ENCODE peak calls at places on chromosomes 11 and 22, in five cellular contexts. One of them, this sample, is unnamed.

GRCh38 chr22:37254206-37254866 is 10.3 kb upstream of the RAC2 start:
- DNase-seq in CD8-positive, alpha-beta T cell: no peak
- DNase-seq in HCT116: no peak
- DNase-seq in small intestine: no peak
- DNase-seq in effector memory CD4-positive, alpha-beta T cell: no peak
- DNase-seq in this sample: no peak

GRCh38 chr11:65505434-65506315 is 6.8 kb downstream of the MALAT1 start:
- DNase-seq in effector memory CD4-positive, alpha-beta T cell: no peak
- DNase-seq in HCT116: no peak
- DNase-seq in CD8-positive, alpha-beta T cell: no peak
- DNase-seq in small intestine: no peak
- DNase-seq in this sample: no peak

GRCh38 chr11:47356129-47356997 is 3.9 kb upstream of the MYBPC3 start:
- DNase-seq in CD8-positive, alpha-beta T cell: no peak
- DNase-seq in HCT116: no peak
- DNase-seq in effector memory CD4-positive, alpha-beta T cell: no peak
- DNase-seq in small intestine: no peak
- DNase-seq in this sample: no peak

GRCh38 chr22:31504282-31504681 is 7.9 kb downstream of the SFI1 start:
- DNase-seq in small intestine: no peak
- DNase-seq in effector memory CD4-positive, alpha-beta T cell: no peak
- DNase-seq in HCT116: no peak
- DNase-seq in CD8-positive, alpha-beta T cell: no peak
- DNase-seq in this sample: no peak

GRCh38 chr11:15551897-15552851 is 437.5 kb downstream of the INSC start:
- DNase-seq in HCT116: no peak
- DNase-seq in CD8-positive, alpha-beta T cell: no peak
- DNase-seq in small intestine: no peak
- DNase-seq in effector memory CD4-positive, alpha-beta T cell: no peak
- DNase-seq in this sample: peak; percentile 37

GRCh38 chr11:72229336-72229924 is 4.9 kb downstream of the INPPL1 start:
- DNase-seq in small intestine: no peak
- DNase-seq in effector memory CD4-positive, alpha-beta T cell: no peak
- DNase-seq in HCT116: no peak
- DNase-seq in CD8-positive, alpha-beta T cell: no peak
- DNase-seq in this sample: no peak

GRCh38 chr22:39253427-39254070 is 8.8 kb upstream of the PDGFB start:
- DNase-seq in effector memory CD4-positive, alpha-beta T cell: no peak
- DNase-seq in HCT116: peak; percentile 73
- DNase-seq in CD8-positive, alpha-beta T cell: no peak
- DNase-seq in small intestine: peak; percentile 63
- DNase-seq in this sample: no peak

GRCh38 chr11:32893091-32893946 is 708 bp downstream of the QSER1 start:
- DNase-seq in small intestine: peak; percentile 25
- DNase-seq in effector memory CD4-positive, alpha-beta T cell: peak; percentile 17
- DNase-seq in HCT116: no peak
- DNase-seq in CD8-positive, alpha-beta T cell: peak; percentile 21
- DNase-seq in this sample: no peak

GRCh38 chr11:57729479-57729878 is 11.8 kb upstream of the SELENOH start:
- DNase-seq in HCT116: no peak
- DNase-seq in effector memory CD4-positive, alpha-beta T cell: no peak
- DNase-seq in CD8-positive, alpha-beta T cell: no peak
- DNase-seq in small intestine: no peak
- DNase-seq in this sample: no peak

GRCh38 chr22:42820075-42820763 is 36.9 kb downstream of the ARFGAP3 start:
- DNase-seq in HCT116: no peak
- DNase-seq in CD8-positive, alpha-beta T cell: no peak
- DNase-seq in effector memory CD4-positive, alpha-beta T cell: no peak
- DNase-seq in small intestine: peak; percentile 16
- DNase-seq in this sample: no peak

GRCh38 chr11:17116121-17116520 is 38.7 kb upstream of the RPS13 start:
- DNase-seq in small intestine: no peak
- DNase-seq in effector memory CD4-positive, alpha-beta T cell: no peak
- DNase-seq in CD8-positive, alpha-beta T cell: no peak
- DNase-seq in HCT116: no peak
- DNase-seq in this sample: no peak

GRCh38 chr11:32433249-32434115 is 1.9 kb downstream of the WT1 start:
- DNase-seq in HCT116: no peak
- DNase-seq in effector memory CD4-positive, alpha-beta T cell: no peak
- DNase-seq in CD8-positive, alpha-beta T cell: no peak
- DNase-seq in small intestine: no peak
- DNase-seq in this sample: no peak

GRCh38 chr22:23038334-23038642 is 32.0 kb upstream of the GNAZ start:
- DNase-seq in CD8-positive, alpha-beta T cell: no peak
- DNase-seq in HCT116: no peak
- DNase-seq in effector memory CD4-positive, alpha-beta T cell: no peak
- DNase-seq in small intestine: no peak
- DNase-seq in this sample: no peak

GRCh38 chr11:75654314-75654713 is 14.5 kb downstream of the MAP6 start:
- DNase-seq in small intestine: no peak
- DNase-seq in HCT116: no peak
- DNase-seq in effector memory CD4-positive, alpha-beta T cell: no peak
- DNase-seq in CD8-positive, alpha-beta T cell: no peak
- DNase-seq in this sample: no peak

GRCh38 chr22:34847072-34847471 is 218.9 kb upstream of the ISX start:
- DNase-seq in HCT116: no peak
- DNase-seq in CD8-positive, alpha-beta T cell: no peak
- DNase-seq in effector memory CD4-positive, alpha-beta T cell: no peak
- DNase-seq in small intestine: no peak
- DNase-seq in this sample: no peak

GRCh38 chr22:48448821-48449220 is 1378.9 kb downstream of the BRD1 start:
- DNase-seq in HCT116: no peak
- DNase-seq in CD8-positive, alpha-beta T cell: no peak
- DNase-seq in small intestine: no peak
- DNase-seq in effector memory CD4-positive, alpha-beta T cell: no peak
- DNase-seq in this sample: no peak

GRCh38 chr22:29723766-29724165 is 4.0 kb downstream of the CABP7 start:
- DNase-seq in small intestine: no peak
- DNase-seq in effector memory CD4-positive, alpha-beta T cell: no peak
- DNase-seq in HCT116: no peak
- DNase-seq in CD8-positive, alpha-beta T cell: no peak
- DNase-seq in this sample: no peak

GRCh38 chr11:133906746-133907145 is 50.0 kb downstream of the IGSF9B start:
- DNase-seq in HCT116: no peak
- DNase-seq in small intestine: no peak
- DNase-seq in effector memory CD4-positive, alpha-beta T cell: no peak
- DNase-seq in CD8-positive, alpha-beta T cell: no peak
- DNase-seq in this sample: no peak

GRCh38 chr11:100434821-100435641 is 252.1 kb upstream of the ARHGAP42 start:
- DNase-seq in HCT116: no peak
- DNase-seq in small intestine: no peak
- DNase-seq in CD8-positive, alpha-beta T cell: no peak
- DNase-seq in effector memory CD4-positive, alpha-beta T cell: no peak
- DNase-seq in this sample: no peak

GRCh38 chr11:76237914-76238313 is 31.6 kb upstream of the WNT11 start:
- DNase-seq in CD8-positive, alpha-beta T cell: no peak
- DNase-seq in effector memory CD4-positive, alpha-beta T cell: no peak
- DNase-seq in small intestine: peak; percentile 36
- DNase-seq in HCT116: peak; percentile 48
- DNase-seq in this sample: no peak

GRCh38 chr11:47234669-47235075 is 13.9 kb downstream of the ACP2 start:
- DNase-seq in CD8-positive, alpha-beta T cell: peak; percentile 27
- DNase-seq in HCT116: no peak
- DNase-seq in effector memory CD4-positive, alpha-beta T cell: peak; percentile 76
- DNase-seq in small intestine: peak; percentile 65
- DNase-seq in this sample: no peak

GRCh38 chr22:17267661-17268330 is 48.6 kb upstream of the ADA2 start:
- DNase-seq in CD8-positive, alpha-beta T cell: no peak
- DNase-seq in effector memory CD4-positive, alpha-beta T cell: no peak
- DNase-seq in small intestine: no peak
- DNase-seq in HCT116: no peak
- DNase-seq in this sample: no peak

GRCh38 chr11:105734422-105734821 is 124.5 kb downstream of the GRIA4 start:
- DNase-seq in effector memory CD4-positive, alpha-beta T cell: no peak
- DNase-seq in CD8-positive, alpha-beta T cell: no peak
- DNase-seq in small intestine: peak; percentile 61
- DNase-seq in HCT116: no peak
- DNase-seq in this sample: no peak

GRCh38 chr11:122897606-122898210 is 15.1 kb downstream of the JHY start:
- DNase-seq in effector memory CD4-positive, alpha-beta T cell: no peak
- DNase-seq in small intestine: no peak
- DNase-seq in CD8-positive, alpha-beta T cell: no peak
- DNase-seq in HCT116: no peak
- DNase-seq in this sample: no peak

GRCh38 chr22:27669798-27670599 is 131.6 kb downstream of the MN1 start:
- DNase-seq in effector memory CD4-positive, alpha-beta T cell: no peak
- DNase-seq in CD8-positive, alpha-beta T cell: no peak
- DNase-seq in small intestine: no peak
- DNase-seq in HCT116: no peak
- DNase-seq in this sample: no peak

GRCh38 chr11:16782226-16782919 is 43.9 kb downstream of the C11orf58 start:
- DNase-seq in small intestine: no peak
- DNase-seq in HCT116: no peak
- DNase-seq in CD8-positive, alpha-beta T cell: no peak
- DNase-seq in effector memory CD4-positive, alpha-beta T cell: no peak
- DNase-seq in this sample: no peak

GRCh38 chr11:12319734-12320387 is 57.5 kb upstream of the PARVA start:
- DNase-seq in small intestine: no peak
- DNase-seq in effector memory CD4-positive, alpha-beta T cell: no peak
- DNase-seq in HCT116: no peak
- DNase-seq in CD8-positive, alpha-beta T cell: no peak
- DNase-seq in this sample: no peak

GRCh38 chr11:128927108-128927461 is 15.6 kb downstream of the TP53AIP1 start:
- DNase-seq in effector memory CD4-positive, alpha-beta T cell: no peak
- DNase-seq in small intestine: no peak
- DNase-seq in HCT116: no peak
- DNase-seq in CD8-positive, alpha-beta T cell: no peak
- DNase-seq in this sample: no peak
- H3K4me3 ChIP-seq in effector memory CD4-positive, alpha-beta T cell: no peak overlapping the region
- H3K4me3 ChIP-seq in small intestine: no peak overlapping the region
- H3K4me3 ChIP-seq in HCT116: no peak overlapping the region
- H3K4me3 ChIP-seq in CD8-positive, alpha-beta T cell: no peak overlapping the region
- H3K4me3 ChIP-seq in this sample: no peak overlapping the region

GRCh38 chr11:95268386-95268785 is 37.4 kb upstream of the SESN3 start:
- DNase-seq in HCT116: no peak
- DNase-seq in CD8-positive, alpha-beta T cell: no peak
- DNase-seq in small intestine: no peak
- DNase-seq in effector memory CD4-positive, alpha-beta T cell: no peak
- DNase-seq in this sample: no peak
- H3K27ac ChIP-seq in HCT116: no peak overlapping the region
- H3K27ac ChIP-seq in CD8-positive, alpha-beta T cell: no peak overlapping the region
- H3K27ac ChIP-seq in small intestine: no peak overlapping the region
- H3K27ac ChIP-seq in effector memory CD4-positive, alpha-beta T cell: no peak overlapping the region
- H3K27ac ChIP-seq in this sample: no peak overlapping the region

DNA sequence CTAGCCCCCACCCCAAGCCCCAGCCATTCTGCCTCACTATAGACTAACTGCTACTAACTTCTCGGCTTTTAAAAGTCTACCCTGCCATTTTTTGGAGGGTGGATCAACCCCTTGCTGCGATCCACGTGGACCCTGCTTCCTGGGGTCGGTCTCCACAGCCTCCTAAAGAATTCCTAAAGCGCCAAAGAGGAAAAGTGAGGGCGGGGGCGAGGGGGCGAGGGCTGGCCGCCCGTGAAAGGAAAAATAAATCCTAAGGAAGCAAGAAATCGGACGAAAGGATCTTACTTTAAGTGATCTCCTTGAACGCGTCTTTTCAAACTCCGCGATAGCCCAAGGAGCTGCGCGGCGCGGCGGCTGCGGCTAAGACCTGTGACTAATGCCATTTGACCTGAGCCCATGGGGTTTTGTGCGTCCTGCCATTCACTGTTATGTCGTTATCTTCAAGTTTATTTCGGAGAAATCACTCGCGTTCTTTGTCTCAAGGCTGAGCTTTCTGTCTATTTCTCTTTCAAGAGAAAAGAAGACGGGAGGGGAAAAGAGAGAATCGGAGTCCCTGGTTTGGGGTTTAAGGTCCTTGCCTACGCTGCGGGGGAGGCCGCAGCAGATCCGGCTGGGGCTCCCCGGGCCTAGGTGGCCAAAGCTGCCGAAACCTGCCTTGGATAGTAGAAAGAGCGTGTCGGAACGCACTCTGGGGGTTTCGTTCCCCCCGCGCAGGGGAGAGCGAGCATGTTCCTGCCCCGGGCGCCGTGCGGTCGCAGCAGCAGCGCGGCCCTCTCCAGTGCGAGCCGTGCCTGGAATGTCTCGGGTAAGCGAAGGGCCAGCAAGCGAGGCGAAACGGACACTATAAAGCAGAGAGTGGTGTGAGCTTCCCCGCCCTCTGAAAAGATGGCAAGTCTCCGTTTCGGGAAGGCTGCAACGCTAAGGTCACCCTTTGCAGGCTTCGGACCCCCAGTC is 2.8 kb upstream of the DBX1 start:
- DNase-seq in small intestine: no peak
- DNase-seq in HCT116: no peak
- DNase-seq in CD8-positive, alpha-beta T cell: no peak
- DNase-seq in effector memory CD4-positive, alpha-beta T cell: no peak
- DNase-seq in this sample: no peak
- H3K4me3 ChIP-seq in small intestine: no peak overlapping the region
- H3K4me3 ChIP-seq in HCT116: no peak overlapping the region
- H3K4me3 ChIP-seq in CD8-positive, alpha-beta T cell: peak overlapping the region; percentile 34
- H3K4me3 ChIP-seq in effector memory CD4-positive, alpha-beta T cell: peak overlapping the region; percentile 27
- H3K4me3 ChIP-seq in this sample: peak overlapping the region; percentile 18

DNA sequence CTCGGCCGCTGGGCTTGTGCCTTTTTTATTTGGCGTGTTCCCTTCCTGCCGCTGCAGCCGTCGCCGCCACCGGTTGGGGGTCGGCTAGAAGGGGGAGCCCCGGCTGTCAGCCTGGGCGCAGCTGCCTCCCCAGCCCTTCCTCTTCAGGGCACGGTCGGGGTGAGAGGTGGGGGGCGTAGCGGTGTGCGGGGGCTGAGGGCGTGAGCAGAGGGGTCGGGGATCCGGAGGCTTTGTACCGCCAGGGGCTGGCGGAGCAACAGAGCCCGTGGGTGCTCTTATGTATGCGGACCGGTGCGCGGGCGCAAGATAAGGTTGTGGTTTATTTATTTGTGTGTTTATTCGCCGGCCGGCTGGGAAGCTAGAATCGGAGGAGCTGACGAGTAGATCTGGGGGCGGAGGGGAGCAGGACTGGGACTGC is 482 bp downstream of the ZBTB16 start:
- DNase-seq in HCT116: no peak
- DNase-seq in small intestine: peak; percentile 57
- DNase-seq in effector memory CD4-positive, alpha-beta T cell: no peak
- DNase-seq in CD8-positive, alpha-beta T cell: no peak
- DNase-seq in this sample: no peak
- H3K27ac ChIP-seq in HCT116: no peak overlapping the region
- H3K27ac ChIP-seq in small intestine: peak overlapping the region; percentile 94
- H3K27ac ChIP-seq in effector memory CD4-positive, alpha-beta T cell: peak overlapping the region; percentile 66
- H3K27ac ChIP-seq in CD8-positive, alpha-beta T cell: no peak overlapping the region
- H3K27ac ChIP-seq in this sample: no peak overlapping the region

GRCh38 chr22:46513908-46514550 is 23.4 kb downstream of the CELSR1 start:
- DNase-seq in effector memory CD4-positive, alpha-beta T cell: no peak
- DNase-seq in small intestine: no peak
- DNase-seq in HCT116: no peak
- DNase-seq in CD8-positive, alpha-beta T cell: no peak
- DNase-seq in this sample: no peak
- H3K4me3 ChIP-seq in effector memory CD4-positive, alpha-beta T cell: no peak overlapping the region
- H3K4me3 ChIP-seq in small intestine: no peak overlapping the region
- H3K4me3 ChIP-seq in HCT116: no peak overlapping the region
- H3K4me3 ChIP-seq in CD8-positive, alpha-beta T cell: no peak overlapping the region
- H3K4me3 ChIP-seq in this sample: no peak overlapping the region